ENCODE peak calls at places on chromosomes 2 and 18, in four cellular contexts. M, V, T and E are unnamed samples.

GRCh38 chr18:77137851-77138250 is 5.3 kb upstream of the MBP start:
- DNase-seq in M (no peak), V (no peak), T (no peak), E (no peak)

GRCh38 chr2:115077594-115077993 is 635.2 kb downstream of the DPP10 start:
- DNase-seq in M (no peak), V (no peak), T (no peak), E (no peak)

GRCh38 chr2:20467789-20468548 is 21.1 kb downstream of the RHOB start:
- DNase-seq in M (no peak), V (no peak), T (no peak), E (no peak)

GRCh38 chr2:74845991-74846390 is 12.1 kb downstream of the HK2 start:
- DNase-seq in M (no peak), V (no peak), T (no peak), E (no peak)

GRCh38 chr2:28047698-28048097 is 157.2 kb downstream of the BABAM2 start:
- DNase-seq in M (no peak), V (no peak), T (no peak), E (no peak)

GRCh38 chr2:105102963-105103421 is 65.1 kb downstream of the MRPS9 start:
- DNase-seq in M (no peak), V (no peak), T (no peak), E (peak; percentile 85)

GRCh38 chr18:55713707-55714106 is 125.7 kb upstream of the TCF4 start:
- DNase-seq in M (no peak), V (no peak), T (no peak), E (no peak)

GRCh38 chr2:222568866-222569265 is 87.0 kb downstream of the FARSB start:
- DNase-seq in M (peak; percentile 44), V (no peak), T (no peak), E (no peak)

GRCh38 chr2:173750332-173750731 is 214.8 kb downstream of the SP3 start:
- DNase-seq in M (peak; percentile 15), V (no peak), T (no peak), E (no peak)

GRCh38 chr2:8408560-8409460 is 273.0 kb upstream of the ID2 start:
- DNase-seq in M (no peak), V (no peak), T (no peak), E (no peak)

GRCh38 chr2:215970425-215970824 is 42.9 kb downstream of the MREG start:
- DNase-seq in M (no peak), V (no peak), T (no peak), E (no peak)

GRCh38 chr2:100785621-100786296 is 34.2 kb upstream of the NPAS2 start:
- DNase-seq in M (no peak), V (no peak), T (no peak), E (no peak)

GRCh38 chr2:146964494-146964893 is 880.3 kb upstream of the ACVR2A start:
- DNase-seq in M (no peak), V (no peak), T (no peak), E (no peak)

GRCh38 chr2:54955674-54956391 is 94.4 kb downstream of the RTN4 start:
- DNase-seq in M (no peak), V (no peak), T (no peak), E (no peak)

GRCh38 chr2:12556762-12557161 is 160.0 kb upstream of the TRIB2 start:
- DNase-seq in M (no peak), V (no peak), T (no peak), E (no peak)

GRCh38 chr2:71510196-71510807 is 56.9 kb downstream of the DYSF start:
- DNase-seq in M (peak; percentile 74), V (no peak), T (peak; percentile 60), E (peak; percentile 74)

GRCh38 chr2:192026064-192026715 is 168.5 kb downstream of the TMEFF2 start:
- DNase-seq in M (no peak), V (no peak), T (no peak), E (no peak)

GRCh38 chr2:220959391-220959802 is 612.7 kb downstream of the EPHA4 start:
- DNase-seq in M (peak; percentile 43), V (no peak), T (no peak), E (no peak)

GRCh38 chr2:62030902-62031301 is 125.4 kb downstream of the COMMD1 start:
- DNase-seq in M (no peak), V (no peak), T (no peak), E (no peak)

GRCh38 chr2:144382848-144383247 is 137.1 kb downstream of the ZEB2 start:
- DNase-seq in M (no peak), V (no peak), T (peak; percentile 35), E (no peak)

GRCh38 chr2:206217743-206218520 is 56.5 kb upstream of the ZDBF2 start:
- DNase-seq in M (no peak), V (no peak), T (no peak), E (no peak)

GRCh38 chr2:173124441-173124840 is 48.8 kb downstream of the MAP3K20 start:
- DNase-seq in M (peak; percentile 17), V (no peak), T (no peak), E (no peak)

GRCh38 chr2:192203876-192204275 is 9.1 kb upstream of the TMEFF2 start:
- DNase-seq in M (no peak), V (no peak), T (no peak), E (no peak)

GRCh38 chr2:159516241-159516758 is 100.0 kb downstream of the BAZ2B start:
- DNase-seq in M (no peak), V (no peak), T (peak; percentile 45), E (no peak)

GRCh38 chr2:142989276-142990204 is 112.1 kb downstream of the KYNU start:
- DNase-seq in M (no peak), V (no peak), T (no peak), E (no peak)

GRCh38 chr2:233707979-233708644 is 4.6 kb upstream of the UGT1A5 start:
- DNase-seq in M (no peak), V (no peak), T (no peak), E (no peak)

GRCh38 chr2:238527565-238527964 is 100.8 kb downstream of the ASB1 start:
- DNase-seq in M (no peak), V (no peak), T (no peak), E (no peak)